ENCODE peak calls at places on chromosomes 16 and 17, in eight cellular contexts. U, B, V, C, S, L, Y and A are unnamed samples.

GRCh38 chr17:81365601-81366585 is 29.4 kb upstream of the BAHCC1 start:
- DNase-seq in Y (peak), L (no peak), V (no peak), S (peak), U (no peak), B (peak), C (peak), A (no peak)

GRCh38 chr17:29930399-29931010 is 477 bp upstream of the SSH2 start:
- DNase-seq in L (no peak), Y (no peak), V (no peak), C (peak), B (no peak), S (peak), U (no peak), A (no peak)

GRCh38 chr17:69335018-69335417 is 8.1 kb upstream of the ABCA5 start:
- DNase-seq in U (peak), B (no peak), V (no peak), L (peak), Y (no peak), S (peak), C (peak), A (no peak)

GRCh38 chr16:1012722-1013592 is 31.4 kb downstream of the SOX8 start:
- DNase-seq in S (no peak), Y (no peak), U (no peak), L (no peak), V (no peak), C (no peak), B (no peak), A (no peak)

GRCh38 chr16:20803192-20803560 is 3.1 kb downstream of the ERI2 start:
- DNase-seq in L (peak), U (no peak), S (no peak), B (no peak), C (peak), V (no peak), Y (no peak), A (no peak)

GRCh38 chr17:34306466-34306865 is 12.8 kb upstream of the CCL8 start:
- DNase-seq in U (no peak), B (no peak), S (no peak), Y (no peak), C (peak), L (peak), V (no peak), A (no peak)

GRCh38 chr17:42518046-42518754 is 17.8 kb upstream of the NAGLU start:
- DNase-seq in C (peak), S (no peak), B (peak), Y (peak), U (no peak), L (peak), V (no peak), A (peak)

GRCh38 chr17:48543854-48544355 is 1.0 kb downstream of the HOXB2 start:
- DNase-seq in S (no peak), C (no peak), U (no peak), Y (no peak), B (no peak), V (no peak), L (no peak), A (no peak)